ENCODE peak calls at places on chromosomes 16 and 17, in five cellular contexts. One of them, this sample, is unnamed.
A peak's percentile ranks its signal among the peaks of the same experiment; 100 is the strongest.

GRCh38 chr16:77938913-77939312 is 83.4 kb upstream of the CLEC3A start:
- DNase-seq in H9: no peak
- DNase-seq in stimulated activated CD8-positive, alpha-beta memory T cell treated with anti-CD3 and anti-CD28 coated beads, Interleukin-4, amount 100 ng/mL, for 24 hours: no peak
- DNase-seq in A549: no peak
- DNase-seq in heart left ventricle: no peak
- DNase-seq in this sample: no peak

GRCh38 chr17:82216301-82217119 is 3.9 kb upstream of the CCDC57 start:
- DNase-seq in H9: no peak
- DNase-seq in stimulated activated CD8-positive, alpha-beta memory T cell treated with anti-CD3 and anti-CD28 coated beads, Interleukin-4, amount 100 ng/mL, for 24 hours: no peak
- DNase-seq in A549: peak; percentile 78
- DNase-seq in heart left ventricle: peak; percentile 82
- DNase-seq in this sample: no peak

GRCh38 chr16:85136213-85136704 is 24.0 kb upstream of the CIBAR2 start:
- DNase-seq in H9: no peak
- DNase-seq in stimulated activated CD8-positive, alpha-beta memory T cell treated with anti-CD3 and anti-CD28 coated beads, Interleukin-4, amount 100 ng/mL, for 24 hours: no peak
- DNase-seq in A549: no peak
- DNase-seq in heart left ventricle: peak; percentile 70
- DNase-seq in this sample: no peak

GRCh38 chr17:58277107-58277506 is 3.6 kb downstream of the MPO start:
- DNase-seq in H9: no peak
- DNase-seq in stimulated activated CD8-positive, alpha-beta memory T cell treated with anti-CD3 and anti-CD28 coated beads, Interleukin-4, amount 100 ng/mL, for 24 hours: no peak
- DNase-seq in A549: peak; percentile 26
- DNase-seq in heart left ventricle: no peak
- DNase-seq in this sample: no peak

GRCh38 chr17:58487589-58488427 is at the start of gene HSF5:
- DNase-seq in H9: peak; percentile 88
- DNase-seq in stimulated activated CD8-positive, alpha-beta memory T cell treated with anti-CD3 and anti-CD28 coated beads, Interleukin-4, amount 100 ng/mL, for 24 hours: peak; percentile 65
- DNase-seq in A549: no peak
- DNase-seq in heart left ventricle: no peak
- DNase-seq in this sample: peak; percentile 69

GRCh38 chr16:83995756-83996155 is 27.7 kb downstream of the NECAB2 start:
- DNase-seq in H9: peak; percentile 74
- DNase-seq in stimulated activated CD8-positive, alpha-beta memory T cell treated with anti-CD3 and anti-CD28 coated beads, Interleukin-4, amount 100 ng/mL, for 24 hours: no peak
- DNase-seq in A549: no peak
- DNase-seq in heart left ventricle: peak; percentile 49
- DNase-seq in this sample: peak; percentile 77

GRCh38 chr16:3879887-3880564 is 487 bp downstream of the CREBBP start:
- DNase-seq in H9: peak; percentile 35
- DNase-seq in stimulated activated CD8-positive, alpha-beta memory T cell treated with anti-CD3 and anti-CD28 coated beads, Interleukin-4, amount 100 ng/mL, for 24 hours: peak; percentile 65
- DNase-seq in A549: peak; percentile 49
- DNase-seq in heart left ventricle: peak; percentile 82
- DNase-seq in this sample: peak; percentile 81

GRCh38 chr16:27226476-27226875 is 23.1 kb downstream of the KDM8 start:
- DNase-seq in H9: no peak
- DNase-seq in stimulated activated CD8-positive, alpha-beta memory T cell treated with anti-CD3 and anti-CD28 coated beads, Interleukin-4, amount 100 ng/mL, for 24 hours: no peak
- DNase-seq in A549: no peak
- DNase-seq in heart left ventricle: no peak
- DNase-seq in this sample: no peak

GRCh38 chr16:839643-840408 is 39.3 kb upstream of the GNG13 start:
- DNase-seq in H9: no peak
- DNase-seq in stimulated activated CD8-positive, alpha-beta memory T cell treated with anti-CD3 and anti-CD28 coated beads, Interleukin-4, amount 100 ng/mL, for 24 hours: no peak
- DNase-seq in A549: no peak
- DNase-seq in heart left ventricle: no peak
- DNase-seq in this sample: no peak

GRCh38 chr16:27221576-27222498 is 18.5 kb downstream of the KDM8 start:
- DNase-seq in H9: no peak
- DNase-seq in stimulated activated CD8-positive, alpha-beta memory T cell treated with anti-CD3 and anti-CD28 coated beads, Interleukin-4, amount 100 ng/mL, for 24 hours: no peak
- DNase-seq in A549: no peak
- DNase-seq in heart left ventricle: peak; percentile 59
- DNase-seq in this sample: no peak

GRCh38 chr16:4404967-4405696 is 11.3 kb downstream of the CORO7 start:
- DNase-seq in H9: peak; percentile 55
- DNase-seq in stimulated activated CD8-positive, alpha-beta memory T cell treated with anti-CD3 and anti-CD28 coated beads, Interleukin-4, amount 100 ng/mL, for 24 hours: no peak
- DNase-seq in A549: no peak
- DNase-seq in heart left ventricle: no peak
- DNase-seq in this sample: no peak

GRCh38 chr17:30950669-30951399 is 20.0 kb upstream of the RNF135 start:
- DNase-seq in H9: no peak
- DNase-seq in stimulated activated CD8-positive, alpha-beta memory T cell treated with anti-CD3 and anti-CD28 coated beads, Interleukin-4, amount 100 ng/mL, for 24 hours: no peak
- DNase-seq in A549: peak; percentile 81
- DNase-seq in heart left ventricle: peak; percentile 83
- DNase-seq in this sample: no peak

GRCh38 chr17:32569171-32570080 is 82.6 kb downstream of the CDK5R1 start:
- DNase-seq in H9: no peak
- DNase-seq in stimulated activated CD8-positive, alpha-beta memory T cell treated with anti-CD3 and anti-CD28 coated beads, Interleukin-4, amount 100 ng/mL, for 24 hours: no peak
- DNase-seq in A549: no peak
- DNase-seq in heart left ventricle: no peak
- DNase-seq in this sample: no peak

GRCh38 chr16:2328428-2328827 is 12.1 kb downstream of the ABCA3 start:
- DNase-seq in H9: no peak
- DNase-seq in stimulated activated CD8-positive, alpha-beta memory T cell treated with anti-CD3 and anti-CD28 coated beads, Interleukin-4, amount 100 ng/mL, for 24 hours: no peak
- DNase-seq in A549: no peak
- DNase-seq in heart left ventricle: no peak
- DNase-seq in this sample: no peak

GRCh38 chr16:4935231-4935855 is 1.6 kb downstream of the PPL start:
- DNase-seq in H9: no peak
- DNase-seq in stimulated activated CD8-positive, alpha-beta memory T cell treated with anti-CD3 and anti-CD28 coated beads, Interleukin-4, amount 100 ng/mL, for 24 hours: no peak
- DNase-seq in A549: no peak
- DNase-seq in heart left ventricle: peak; percentile 90
- DNase-seq in this sample: no peak

GRCh38 chr17:65079489-65079900 is 23.0 kb upstream of the GNA13 start:
- DNase-seq in H9: peak; percentile 68
- DNase-seq in stimulated activated CD8-positive, alpha-beta memory T cell treated with anti-CD3 and anti-CD28 coated beads, Interleukin-4, amount 100 ng/mL, for 24 hours: no peak
- DNase-seq in A549: no peak
- DNase-seq in heart left ventricle: no peak
- DNase-seq in this sample: no peak

GRCh38 chr16:30972872-30973271 is 12.1 kb upstream of the HSD3B7 start:
- DNase-seq in H9: no peak
- DNase-seq in stimulated activated CD8-positive, alpha-beta memory T cell treated with anti-CD3 and anti-CD28 coated beads, Interleukin-4, amount 100 ng/mL, for 24 hours: no peak
- DNase-seq in A549: peak; percentile 39
- DNase-seq in heart left ventricle: no peak
- DNase-seq in this sample: no peak

GRCh38 chr16:65178151-65178550 is 56.3 kb upstream of the CDH11 start:
- DNase-seq in H9: no peak
- DNase-seq in stimulated activated CD8-positive, alpha-beta memory T cell treated with anti-CD3 and anti-CD28 coated beads, Interleukin-4, amount 100 ng/mL, for 24 hours: no peak
- DNase-seq in A549: no peak
- DNase-seq in heart left ventricle: no peak
- DNase-seq in this sample: no peak

GRCh38 chr17:38444151-38444550 is 15.9 kb downstream of the ARHGAP23 start:
- DNase-seq in H9: peak; percentile 92
- DNase-seq in stimulated activated CD8-positive, alpha-beta memory T cell treated with anti-CD3 and anti-CD28 coated beads, Interleukin-4, amount 100 ng/mL, for 24 hours: peak; percentile 53
- DNase-seq in A549: peak; percentile 71
- DNase-seq in heart left ventricle: peak; percentile 75
- DNase-seq in this sample: peak; percentile 89

This sample was measured in ecto neural progenitor cell.